ENCODE peak calls at places on chromosome 22, in five cellular contexts. F is kidney epithelial cell, R is AG04449, K is prostate gland, X is bronchial epithelial cell. W is an unnamed sample.
A peak's percentile ranks its signal among the peaks of the same experiment; 100 is the strongest.

GRCh38 chr22:33405194-33405593 is 347.0 kb upstream of the SYN3 start:
- DNase-seq in F (peak; percentile 63), R (no peak), K (no peak), X (no peak), W (no peak)

GRCh38 chr22:27648853-27649252 is 152.7 kb downstream of the MN1 start:
- DNase-seq in F (no peak), R (no peak), K (no peak), X (no peak), W (no peak)

GRCh38 chr22:36461665-36462474 is 19.6 kb downstream of the TXN2 start:
- DNase-seq in F (peak; percentile 97), R (peak; percentile 94), K (no peak), X (peak; percentile 91), W (peak; percentile 63)

GRCh38 chr22:24302591-24302990 is 32.0 kb downstream of the SPECC1L start:
- DNase-seq in F (no peak), R (no peak), K (peak; percentile 29), X (no peak), W (no peak)

GRCh38 chr22:29225422-29226090 is 19.9 kb downstream of the EMID1 start:
- DNase-seq in F (no peak), R (no peak), K (no peak), X (no peak), W (no peak)

GRCh38 chr22:22697377-22698120 is 53.1 kb downstream of the GGTLC2 start:
- DNase-seq in F (no peak), R (no peak), K (no peak), X (no peak), W (no peak)

GRCh38 chr22:39183991-39184585 is 31.6 kb upstream of the CBX7 start:
- DNase-seq in F (no peak), R (no peak), K (no peak), X (no peak), W (no peak)

GRCh38 chr22:33018232-33018864 is 39.8 kb downstream of the SYN3 start:
- DNase-seq in F (no peak), R (no peak), K (peak; percentile 55), X (peak; percentile 35), W (peak; percentile 77)

GRCh38 chr22:50271519-50271970 is 1.4 kb upstream of the MAPK11 start:
- DNase-seq in F (no peak), R (no peak), K (peak; percentile 45), X (no peak), W (peak; percentile 51)

GRCh38 chr22:35766654-35767580 is 49.2 kb downstream of the APOL5 start:
- DNase-seq in F (no peak), R (no peak), K (no peak), X (peak; percentile 25), W (no peak)

GRCh38 chr22:23516304-23516703 is 63.8 kb downstream of the IGLL1 start:
- DNase-seq in F (no peak), R (no peak), K (no peak), X (no peak), W (no peak)

GRCh38 chr22:50718352-50718709 is 19.7 kb upstream of the ACR start:
- DNase-seq in F (no peak), R (no peak), K (no peak), X (no peak), W (no peak)

GRCh38 chr22:21652010-21652546 is 10.0 kb downstream of the SDF2L1 start:
- DNase-seq in F (no peak), R (no peak), K (peak; percentile 87), X (peak; percentile 69), W (peak; percentile 79)
- TF ChIP-seq CTCF in F (no peak), R (no peak), K (no peak), X (no peak), W (no peak)

GRCh38 chr22:34502821-34503220 is 563.1 kb upstream of the ISX start:
- DNase-seq in F (no peak), R (no peak), K (peak; percentile 23), X (peak; percentile 71), W (no peak)
- TF ChIP-seq CTCF in F (no peak), R (no peak), K (no peak), X (no peak), W (no peak)

GRCh38 chr22:48783821-48784266 is 1043.8 kb downstream of the BRD1 start:
- DNase-seq in F (no peak), R (no peak), K (no peak), X (no peak), W (no peak)
- TF ChIP-seq CTCF in F (no peak), R (no peak), K (no peak), X (no peak), W (no peak)

GRCh38 chr22:26632422-26633155 is 10.8 kb downstream of the CRYBA4 start:
- DNase-seq in F (no peak), R (no peak), K (no peak), X (no peak), W (no peak)

GRCh38 chr22:26629988-26630761 is 8.4 kb downstream of the CRYBA4 start:
- DNase-seq in F (no peak), R (no peak), K (no peak), X (no peak), W (no peak)

GRCh38 chr22:26635117-26635516 is 13.4 kb downstream of the CRYBA4 start:
- DNase-seq in F (no peak), R (no peak), K (no peak), X (no peak), W (no peak)

GRCh38 chr22:26634189-26634588 is 12.4 kb downstream of the CRYBA4 start:
- DNase-seq in F (no peak), R (no peak), K (no peak), X (no peak), W (no peak)

DNA sequence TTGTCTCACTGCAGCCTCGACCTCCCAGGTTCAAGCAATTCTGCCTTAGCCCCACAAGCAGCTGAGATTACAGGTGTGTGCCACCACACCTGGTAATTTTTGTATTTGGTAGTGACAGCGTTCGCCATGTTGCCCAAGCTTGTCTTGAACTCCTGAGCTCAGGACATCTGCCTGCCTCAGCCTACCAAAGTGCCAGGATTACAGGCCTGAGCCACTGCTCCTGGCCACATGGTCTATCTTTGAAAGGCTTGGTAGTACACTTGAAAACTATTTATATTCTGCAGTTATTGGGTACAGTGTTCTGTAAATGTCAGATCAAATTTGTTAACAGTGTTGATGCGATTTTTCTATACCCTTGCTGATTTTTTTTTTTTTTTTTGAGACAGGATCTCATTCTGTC is 9.5 kb downstream of the CRYBA4 start:
- DNase-seq in F (no peak), R (no peak), K (no peak), X (no peak), W (no peak)
- TF ChIP-seq CTCF in F (no peak), R (no peak), K (no peak), X (no peak), W (no peak)

W was measured in mesothelial cell of epicardium.